ENCODE peak calls at places on chromosomes 6 and 20, in four cellular contexts. L, E, T and A are unnamed samples.

GRCh38 chr6:124459268-124459667 is 503.0 kb upstream of the RNF217 start:
- DNase-seq in L (no peak), E (no peak), T (no peak), A (no peak)

GRCh38 chr6:33082702-33083101 is 6.9 kb downstream of the HLA-DPB1 start:
- DNase-seq in L (no peak), E (peak; percentile 72), T (peak; percentile 78), A (peak; percentile 47)

GRCh38 chr20:37892001-37892400 is 10.9 kb upstream of the VSTM2L start:
- DNase-seq in L (no peak), E (no peak), T (no peak), A (no peak)

GRCh38 chr20:46114449-46114848 is 3.7 kb upstream of the CD40 start:
- DNase-seq in L (no peak), E (no peak), T (no peak), A (no peak)

GRCh38 chr6:68038815-68039408 is 596.2 kb upstream of the ADGRB3 start:
- DNase-seq in L (no peak), E (peak; percentile 70), T (peak; percentile 47), A (no peak)

GRCh38 chr6:45901777-45902650 is 113.6 kb downstream of the CLIC5 start:
- DNase-seq in L (no peak), E (no peak), T (no peak), A (no peak)

GRCh38 chr6:144840619-144841018 is 555.5 kb downstream of the UTRN start:
- DNase-seq in L (no peak), E (no peak), T (no peak), A (no peak)

GRCh38 chr6:26594730-26595632 is 1.8 kb upstream of the ABT1 start:
- DNase-seq in L (peak; percentile 77), E (peak; percentile 70), T (peak; percentile 93), A (peak; percentile 65)

GRCh38 chr6:111238464-111239119 is 151.3 kb downstream of the SLC16A10 start:
- DNase-seq in L (peak; percentile 45), E (no peak), T (no peak), A (no peak)

GRCh38 chr6:27755768-27756167 is 156.4 kb downstream of the OR2B2 start:
- DNase-seq in L (no peak), E (no peak), T (no peak), A (no peak)

GRCh38 chr6:5671162-5671561 is 335.6 kb downstream of the NRN1 start:
- DNase-seq in L (peak; percentile 32), E (no peak), T (peak; percentile 61), A (peak; percentile 13)

GRCh38 chr6:39769012-39769411 is 23.2 kb upstream of the DAAM2 start:
- DNase-seq in L (no peak), E (no peak), T (no peak), A (no peak)

GRCh38 chr6:4412488-4412887 is 277.1 kb upstream of the ECI2 start:
- DNase-seq in L (no peak), E (no peak), T (no peak), A (no peak)

GRCh38 chr20:47551841-47552240 is 50.2 kb downstream of the NCOA3 start:
- DNase-seq in L (no peak), E (no peak), T (peak; percentile 35), A (no peak)

GRCh38 chr20:51695574-51696303 is 72.5 kb downstream of the ATP9A start:
- DNase-seq in L (peak; percentile 58), E (no peak), T (peak; percentile 31), A (no peak)

GRCh38 chr20:43576108-43576507 is 14.6 kb upstream of the IFT52 start:
- DNase-seq in L (no peak), E (no peak), T (no peak), A (no peak)

GRCh38 chr6:168678177-168678576 is 237.2 kb downstream of the SMOC2 start:
- DNase-seq in L (no peak), E (no peak), T (no peak), A (no peak)

GRCh38 chr20:34987288-34988175 is 31.9 kb downstream of the MYH7B start:
- DNase-seq in L (no peak), E (no peak), T (no peak), A (no peak)

GRCh38 chr6:157558049-157558448 is 177.1 kb downstream of the ZDHHC14 start:
- DNase-seq in L (no peak), E (no peak), T (no peak), A (no peak)

GRCh38 chr6:26268659-26269402 is 96.2 kb upstream of the BTN3A2 start:
- DNase-seq in L (peak; percentile 84), E (peak; percentile 92), T (peak; percentile 94), A (peak; percentile 67)

GRCh38 chr6:90350689-90351554 is 54.3 kb upstream of the BACH2 start:
- DNase-seq in L (no peak), E (no peak), T (peak; percentile 40), A (no peak)

GRCh38 chr20:38706482-38706881 is 17.8 kb upstream of the SLC32A1 start:
- DNase-seq in L (no peak), E (peak; percentile 51), T (peak; percentile 13), A (no peak)

GRCh38 chr20:34385464-34385863 is 22.4 kb downstream of the ITCH start:
- DNase-seq in L (no peak), E (no peak), T (no peak), A (no peak)

GRCh38 chr20:41138527-41139226 is 1.3 kb downstream of the PLCG1 start:
- DNase-seq in L (no peak), E (no peak), T (peak; percentile 40), A (peak; percentile 36)

GRCh38 chr20:10864076-10864672 is 190.4 kb upstream of the JAG1 start:
- DNase-seq in L (peak; percentile 18), E (peak; percentile 47), T (no peak), A (no peak)

GRCh38 chr6:99613705-99614429 is 7.2 kb downstream of the PRDM13 start:
- DNase-seq in L (no peak), E (peak; percentile 61), T (peak; percentile 60), A (no peak)

GRCh38 chr6:107806675-107807074 is 17.4 kb downstream of the SCML4 start:
- DNase-seq in L (no peak), E (no peak), T (no peak), A (no peak)

GRCh38 chr20:51579137-51579536 is 36.6 kb upstream of the NFATC2 start:
- DNase-seq in L (no peak), E (no peak), T (no peak), A (no peak)

GRCh38 chr20:44033344-44033743 is 118.7 kb downstream of the TOX2 start:
- DNase-seq in L (no peak), E (no peak), T (peak; percentile 21), A (no peak)

DNA sequence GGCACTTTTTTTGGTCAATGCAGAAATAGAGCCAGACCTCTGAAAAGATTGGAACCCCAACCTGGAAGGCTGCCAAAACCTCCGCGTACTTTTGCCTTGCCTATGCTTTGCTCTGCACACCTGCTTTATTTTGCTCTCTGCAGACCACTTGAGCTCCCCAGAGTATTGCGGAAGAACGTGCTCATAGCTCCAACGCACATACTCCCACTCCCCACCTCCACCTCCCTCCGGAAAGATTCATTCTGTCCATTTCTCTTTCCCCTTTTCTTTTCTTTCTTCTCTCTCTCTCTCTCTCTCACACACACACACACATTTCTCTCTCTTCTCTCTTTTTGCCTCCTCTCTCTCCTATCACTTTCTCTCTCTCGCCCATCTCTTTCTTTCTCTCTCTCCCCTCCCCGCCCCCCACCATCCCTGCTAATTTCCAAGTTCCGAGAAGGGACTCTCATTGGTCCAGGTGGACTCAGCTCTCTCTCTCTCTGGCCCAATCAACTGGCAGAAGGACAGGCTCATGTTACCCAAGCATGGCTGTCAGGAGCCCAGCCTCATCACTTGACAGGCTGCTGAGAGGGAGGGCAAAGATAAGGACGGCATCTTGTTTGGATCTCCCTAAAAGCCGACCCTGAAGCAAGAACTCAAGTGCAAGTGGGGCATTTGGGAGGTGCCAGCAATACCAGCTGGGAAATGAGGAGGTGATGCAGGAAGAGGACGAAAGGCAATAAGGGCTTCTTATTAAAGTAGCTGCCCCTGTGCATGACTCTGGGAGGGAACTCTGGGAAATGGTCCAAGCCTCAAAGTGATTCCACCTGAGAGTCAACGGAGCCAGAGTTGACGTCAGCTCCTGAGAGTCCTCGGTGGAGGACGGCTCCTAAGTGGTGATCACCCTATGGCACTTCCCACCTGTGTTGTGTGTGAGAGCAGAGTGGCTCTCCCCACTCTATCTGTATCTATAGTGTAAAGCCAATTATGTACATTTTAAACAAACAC is 246.1 kb downstream of the LY86 start:
- DNase-seq in L (peak; percentile 74), E (no peak), T (no peak), A (no peak)
- H3K4me1 ChIP-seq in L (no peaks in the 10 kb centered on the region), E (no peaks in the 10 kb centered on the region), T (no peaks in the 10 kb centered on the region), A (no peaks in the 10 kb centered on the region)

GRCh38 chr6:36599791-36600209 is 5.6 kb downstream of the SRSF3 start:
- DNase-seq in L (peak; percentile 51), E (peak; percentile 79), T (peak; percentile 88), A (peak; percentile 56)
- H3K4me1 ChIP-seq in L (peaks cover 50% of the 10 kb centered on the region), E (peaks cover 2% of the 10 kb centered on the region), T (peaks cover 4% of the 10 kb centered on the region), A (peaks cover 22% of the 10 kb centered on the region)

GRCh38 chr6:7910654-7911344 is at the start of gene TXNDC5:
- DNase-seq in L (peak; percentile 71), E (peak; percentile 67), T (peak; percentile 71), A (peak; percentile 84)

GRCh38 chr6:7911345-7911725 is 747 bp upstream of the TXNDC5 start:
- DNase-seq in L (peak; percentile 53), E (no peak), T (peak; percentile 21), A (no peak)

GRCh38 chr6:7910298-7910653 is 312 bp downstream of the TXNDC5 start:
- DNase-seq in L (no peak), E (no peak), T (no peak), A (no peak)

GRCh38 chr6:7912024-7912423 is 1.4 kb upstream of the TXNDC5 start:
- DNase-seq in L (no peak), E (no peak), T (no peak), A (no peak)

DNA sequence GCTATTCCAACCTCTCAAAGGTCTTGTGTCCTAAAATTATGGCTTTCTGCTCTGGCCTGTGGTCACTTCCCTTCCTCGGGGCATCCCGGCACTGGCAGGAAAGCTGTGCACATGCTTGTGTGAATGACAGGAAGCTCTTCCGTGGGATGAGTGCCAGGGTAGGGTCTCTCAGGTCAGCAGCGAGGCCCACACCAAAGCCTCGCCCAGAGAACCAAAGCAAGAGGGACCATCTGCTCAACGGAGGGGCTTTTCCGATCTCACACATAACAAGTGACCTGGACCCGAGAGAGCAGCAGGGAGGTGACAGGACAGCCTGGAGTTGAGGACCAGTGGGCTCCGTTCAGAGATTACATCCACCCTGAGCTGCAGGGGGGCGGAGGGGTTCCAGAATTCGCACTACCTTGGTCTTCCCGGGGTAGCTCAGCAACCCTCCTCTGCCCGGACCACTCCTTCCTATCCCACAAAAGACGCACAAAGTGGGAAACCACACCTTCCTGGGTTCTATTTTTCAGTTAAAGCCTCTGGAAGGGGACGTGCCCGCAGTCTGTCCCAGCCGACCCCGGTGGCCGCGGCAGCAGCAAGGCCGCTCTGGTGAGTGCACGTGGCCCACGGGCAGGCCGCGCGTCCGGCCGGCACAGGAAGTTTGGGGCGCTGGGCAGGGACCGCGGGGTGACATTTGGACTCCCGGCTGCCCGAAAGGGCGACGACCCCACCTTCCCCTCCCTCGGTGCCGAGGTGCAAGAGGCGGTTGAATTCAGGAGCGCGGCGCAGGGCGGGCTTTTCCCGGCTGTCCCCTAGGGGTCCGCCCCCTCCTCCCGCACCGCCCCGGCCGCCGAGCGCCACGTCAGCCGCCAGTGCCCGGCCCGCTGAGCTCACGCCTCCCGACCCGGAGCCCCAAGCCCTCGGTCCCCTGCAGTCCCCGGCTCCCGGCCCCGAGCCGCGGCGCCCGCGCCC is 988 bp downstream of the TXNDC5 start:
- DNase-seq in L (peak; percentile 32), E (peak; percentile 74), T (peak; percentile 71), A (peak; percentile 81)
- H3K4me1 ChIP-seq in L (peaks cover 17% of the 10 kb centered on the region), E (no peaks in the 10 kb centered on the region), T (no peaks in the 10 kb centered on the region), A (peaks cover 9% of the 10 kb centered on the region)

GRCh38 chr6:120005292-120005976 is 655.9 kb upstream of the MAN1A1 start:
- DNase-seq in L (no peak), E (no peak), T (no peak), A (peak; percentile 29)
- H3K4me1 ChIP-seq in L (no peaks in the 10 kb centered on the region), E (no peaks in the 10 kb centered on the region), T (no peaks in the 10 kb centered on the region), A (no peaks in the 10 kb centered on the region)